ENCODE peak calls at places on chromosomes 6 and 20, in nine cellular contexts. H, I, T, E, A, L, J, F and K are unnamed samples.

GRCh38 chr6:6678811-6679210 is 90.3 kb downstream of the LY86 start:
- DNase-seq in L (no peak), J (no peak), I (no peak), F (no peak), E (no peak), T (no peak), H (no peak), A (no peak), K (no peak)

GRCh38 chr6:74931567-74931966 is 274.3 kb downstream of the COL12A1 start:
- DNase-seq in A (peak), E (no peak), J (no peak), H (no peak), I (no peak), L (no peak), F (no peak), T (peak), K (peak)

GRCh38 chr6:119313937-119314893 is 35.3 kb downstream of the MAN1A1 start:
- DNase-seq in H (no peak), T (no peak), A (no peak), J (no peak), L (peak), F (no peak), I (no peak), E (no peak), K (no peak)

GRCh38 chr6:63649269-63649668 is 13.7 kb downstream of the PHF3 start:
- DNase-seq in E (no peak), L (no peak), I (no peak), J (no peak), A (no peak), H (no peak), F (no peak), T (no peak), K (no peak)

GRCh38 chr20:44745560-44746366 is at the start of gene KCNK15:
- DNase-seq in H (peak), T (peak), E (no peak), L (no peak), A (no peak), F (no peak), I (peak), J (peak), K (peak)

GRCh38 chr20:34215711-34216381 is 25.4 kb upstream of the ASIP start:
- DNase-seq in F (peak), T (peak), A (peak), L (no peak), E (peak), J (peak), I (peak), H (peak), K (peak)

GRCh38 chr6:17714879-17715860 is 8.4 kb upstream of the NUP153 start:
- DNase-seq in A (peak), J (no peak), H (no peak), L (no peak), F (no peak), T (peak), E (peak), I (peak), K (peak)

GRCh38 chr6:81938014-81938761 is 185.7 kb upstream of the TENT5A start:
- DNase-seq in H (no peak), E (peak), T (peak), I (no peak), L (peak), F (no peak), J (no peak), A (peak), K (peak)

GRCh38 chr6:129324345-129324744 is 385.6 kb downstream of the ARHGAP18 start:
- DNase-seq in E (no peak), J (no peak), L (no peak), F (no peak), T (no peak), A (no peak), I (no peak), H (no peak), K (no peak)

GRCh38 chr6:144758602-144759001 is 473.5 kb downstream of the UTRN start:
- DNase-seq in L (no peak), F (no peak), J (no peak), A (no peak), H (no peak), I (no peak), E (peak), T (peak), K (peak)

GRCh38 chr20:16459019-16459700 is 114.1 kb downstream of the KIF16B start:
- DNase-seq in H (no peak), J (no peak), T (peak), F (no peak), I (no peak), E (no peak), A (peak), L (no peak), K (peak)

GRCh38 chr6:155346957-155347356 is 32.7 kb upstream of the TFB1M start:
- DNase-seq in I (no peak), H (no peak), T (no peak), F (no peak), L (no peak), A (no peak), E (no peak), J (no peak), K (no peak)

GRCh38 chr6:26420607-26421235 is 18.6 kb downstream of the BTN3A1 start:
- DNase-seq in F (no peak), J (peak), E (peak), I (peak), H (peak), A (no peak), T (peak), L (no peak), K (peak)

DNA sequence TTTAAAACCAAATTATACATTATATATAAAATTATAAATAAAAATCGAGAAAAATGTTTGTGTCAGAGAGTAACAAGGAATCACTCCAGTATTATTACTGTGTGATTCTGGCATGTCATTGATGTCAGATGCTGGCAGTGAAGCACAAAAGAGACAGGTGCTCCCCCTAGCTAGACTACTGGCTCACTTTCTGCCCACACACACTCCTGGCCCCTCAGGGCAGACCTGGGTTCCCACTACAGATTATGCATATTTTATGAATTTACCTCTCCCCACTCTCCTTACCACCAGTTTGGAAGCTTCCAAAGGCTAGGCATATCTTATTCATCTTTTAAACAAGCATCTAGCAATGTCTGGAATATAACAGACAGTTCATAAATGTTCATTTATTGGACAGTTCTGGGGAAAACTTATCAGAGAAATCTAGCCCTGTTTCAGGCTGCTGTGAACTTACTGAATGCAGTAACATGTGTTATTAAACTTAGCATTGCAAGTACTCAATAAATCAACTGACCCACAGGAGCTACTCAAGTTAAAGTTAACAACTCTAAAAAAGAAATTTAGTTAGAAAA is 12.8 kb downstream of the SNX3 start:
- DNase-seq in H (no peak), L (no peak), A (no peak), F (no peak), J (no peak), I (no peak), E (no peak), T (no peak), K (no peak)
- TF ChIP-seq CTCF in H (no peak), L (no peak), A (no peak), F (no peak), J (no peak), I (no peak), E (no peak), T (no peak), K (no peak)

GRCh38 chr6:16286151-16286522 is 47.8 kb downstream of the GMPR start:
- DNase-seq in L (no peak), J (peak), F (no peak), I (peak), A (no peak), H (peak), T (peak), E (peak), K (peak)
- TF ChIP-seq CTCF in L (peak), J (peak), F (peak), I (peak), A (peak), H (peak), T (peak), E (peak), K (peak)

GRCh38 chr20:3765171-3765887 is 2.2 kb downstream of the ADISSP start:
- DNase-seq in E (no peak), I (no peak), H (no peak), J (no peak), F (peak), A (no peak), T (no peak), L (no peak), K (no peak)
- TF ChIP-seq CTCF in E (no peak), I (no peak), H (no peak), J (no peak), F (no peak), A (no peak), T (no peak), L (no peak), K (no peak)

GRCh38 chr20:46549188-46549967 is 1.1 kb downstream of the OCSTAMP start:
- DNase-seq in A (no peak), J (no peak), E (no peak), H (no peak), F (no peak), T (no peak), L (no peak), I (no peak), K (no peak)
- TF ChIP-seq CTCF in A (no peak), J (no peak), E (no peak), H (no peak), F (no peak), T (no peak), L (peak), I (no peak), K (no peak)

DNA sequence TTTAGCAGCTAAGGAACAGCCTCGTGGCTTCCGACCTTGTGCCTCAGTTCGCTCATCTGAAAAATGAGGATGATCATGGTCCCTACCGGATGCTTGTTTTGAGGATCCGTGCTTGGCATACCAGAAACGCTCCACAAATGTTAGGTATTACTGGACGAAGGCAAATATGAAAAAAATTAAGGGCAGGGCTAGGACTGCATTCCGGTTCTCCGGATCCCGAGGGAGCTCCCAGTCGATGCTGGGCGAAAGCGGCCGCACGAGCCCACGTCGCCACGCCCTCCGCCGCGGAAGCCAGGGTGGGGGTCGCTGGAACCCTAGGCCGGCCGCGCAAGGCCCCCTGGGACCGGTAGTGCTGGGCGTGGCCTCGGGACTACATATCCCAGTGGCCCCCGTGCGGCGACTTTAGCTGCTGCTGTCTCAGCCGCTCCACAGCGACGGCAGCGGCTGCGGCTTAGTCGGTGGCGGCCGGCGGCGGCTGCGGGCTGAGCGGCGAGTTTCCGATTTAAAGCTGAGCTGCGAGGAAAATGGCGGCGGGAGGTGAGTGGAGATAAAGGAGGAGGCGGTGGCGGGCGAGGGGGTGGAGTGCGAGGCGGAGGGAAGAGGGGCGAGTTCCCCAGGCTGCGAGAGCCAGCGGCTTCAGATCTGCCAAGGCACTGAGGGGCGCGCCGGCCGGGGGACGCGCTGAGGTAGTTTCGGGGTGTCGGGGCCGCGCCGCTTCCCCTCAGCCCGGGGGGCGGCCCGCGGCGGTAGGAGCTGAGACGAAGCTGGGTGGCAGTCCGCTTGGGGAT is at the start of gene NCOA3:
- DNase-seq in T (peak), J (peak), E (peak), L (no peak), F (peak), I (peak), H (peak), A (peak), K (peak)
- TF ChIP-seq CTCF in T (peak), J (peak), E (peak), L (peak), F (peak), I (peak), H (peak), A (peak), K (peak)

GRCh38 chr6:51349866-51350265 is 531.2 kb downstream of the TFAP2B start:
- DNase-seq in H (no peak), A (no peak), F (no peak), E (no peak), T (no peak), I (no peak), J (no peak), L (no peak), K (no peak)

GRCh38 chr6:51352506-51353029 is 533.9 kb downstream of the TFAP2B start:
- DNase-seq in E (no peak), T (no peak), A (no peak), I (no peak), L (no peak), F (no peak), J (no peak), H (no peak), K (peak)

DNA sequence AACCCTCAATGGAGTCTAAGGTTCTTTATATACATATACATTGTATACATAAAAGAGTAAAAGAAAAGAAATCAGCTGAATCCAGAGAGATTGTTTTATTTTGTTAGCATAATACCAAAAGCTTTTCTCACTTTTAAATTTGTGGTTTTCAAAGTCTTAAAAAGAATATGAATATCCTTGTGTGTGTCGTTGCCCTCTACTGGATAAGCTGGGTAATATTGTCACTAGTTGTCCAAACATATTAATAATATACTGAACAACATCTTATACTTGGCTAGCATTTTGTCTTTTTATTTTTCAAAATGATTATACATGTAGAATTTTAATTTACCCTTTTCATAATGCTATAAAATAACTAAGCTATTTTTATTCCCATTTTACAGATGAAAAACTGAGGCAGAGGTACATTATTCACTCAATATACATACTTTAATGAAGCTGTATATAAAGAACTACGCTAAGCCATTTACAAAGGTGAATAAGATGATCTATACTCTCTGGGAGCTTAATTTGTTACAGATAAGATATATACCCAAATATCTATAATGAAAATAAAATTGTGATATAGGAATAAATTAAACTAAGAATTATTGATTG is 531.7 kb downstream of the TFAP2B start:
- DNase-seq in L (no peak), E (peak), J (no peak), H (no peak), T (no peak), I (peak), A (no peak), F (no peak), K (peak)
- TF ChIP-seq CTCF in L (peak), E (peak), J (no peak), H (peak), T (peak), I (peak), A (no peak), F (peak), K (peak)

GRCh38 chr20:36591854-36592641 is 13.5 kb upstream of the RAB5IF start:
- DNase-seq in T (peak), H (peak), L (no peak), A (no peak), F (no peak), I (no peak), E (peak), J (no peak), K (peak)
- TF ChIP-seq CTCF in T (peak), H (no peak), L (peak), A (peak), F (peak), I (no peak), E (peak), J (no peak), K (peak)

DNA sequence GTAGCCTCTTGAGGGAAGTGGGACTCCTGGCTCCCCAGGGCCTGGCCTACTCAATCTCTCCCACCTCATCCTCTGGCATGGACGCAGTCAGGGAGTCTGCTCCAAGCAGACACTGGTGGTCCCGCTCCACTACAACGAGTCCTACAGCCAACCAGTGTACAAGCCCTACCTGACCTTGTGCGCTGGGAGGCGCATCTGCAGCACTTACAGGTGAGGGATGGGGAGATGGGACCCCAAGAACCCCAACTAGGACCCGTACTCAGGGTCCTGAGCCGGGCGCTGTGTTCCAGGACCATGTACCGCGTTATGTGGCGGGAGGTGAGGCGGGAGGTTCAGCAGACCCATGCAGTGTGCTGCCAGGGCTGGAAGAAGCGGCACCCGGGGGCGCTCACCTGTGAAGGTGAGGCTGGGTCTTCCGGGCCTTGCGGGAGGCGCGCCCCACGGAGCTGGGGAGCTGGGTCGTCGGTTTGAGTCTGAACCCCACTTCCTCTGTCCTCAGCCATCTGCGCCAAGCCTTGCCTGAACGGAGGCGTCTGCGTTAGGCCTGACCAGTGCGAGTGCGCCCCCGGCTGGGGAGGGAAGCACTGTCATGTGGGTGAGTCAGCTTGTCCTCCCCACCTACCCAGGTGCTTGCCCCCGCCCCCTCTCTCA is 2.1 kb downstream of the EGFL8 start:
- DNase-seq in L (no peak), F (no peak), A (no peak), T (no peak), J (no peak), I (no peak), E (no peak), H (no peak), K (no peak)
- TF ChIP-seq CTCF in L (no peak), F (no peak), A (no peak), T (peak), J (no peak), I (no peak), E (no peak), H (no peak), K (no peak)

GRCh38 chr6:85662251-85662650 is 19.6 kb upstream of the SYNCRIP start:
- DNase-seq in A (no peak), L (no peak), J (no peak), H (no peak), F (no peak), I (no peak), E (no peak), T (no peak), K (peak)

DNA sequence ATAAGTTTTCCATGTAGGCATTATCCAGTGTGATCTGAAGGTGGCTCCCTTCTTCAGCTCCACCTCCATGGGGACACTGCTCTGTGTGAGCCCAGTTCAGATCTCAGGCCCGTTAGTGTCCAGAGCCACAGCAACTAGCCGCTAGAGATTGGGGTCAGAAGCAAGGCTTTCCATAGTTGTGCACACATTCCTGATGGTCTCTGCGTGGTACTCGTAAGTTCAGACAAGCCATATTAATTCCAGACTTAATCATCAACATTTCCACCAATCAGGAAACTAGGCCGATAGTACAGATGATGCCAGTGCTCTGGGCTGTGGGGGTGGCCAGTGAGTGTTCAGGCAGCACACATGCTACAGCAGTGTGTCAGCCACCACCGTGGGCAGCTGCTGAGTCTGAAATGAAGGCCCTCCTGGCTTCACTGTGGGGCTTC is 17.5 kb upstream of the SYNCRIP start:
- DNase-seq in H (no peak), I (no peak), T (peak), A (peak), J (no peak), F (no peak), L (no peak), E (peak), K (peak)
- TF ChIP-seq CTCF in H (no peak), I (no peak), T (peak), A (peak), J (no peak), F (no peak), L (no peak), E (peak), K (peak)

GRCh38 chr6:150777731-150778130 is 87.8 kb upstream of the MTHFD1L start:
- DNase-seq in F (no peak), J (no peak), H (no peak), E (no peak), I (no peak), T (no peak), L (no peak), A (no peak), K (no peak)

GRCh38 chr6:150775804-150776203 is 89.7 kb upstream of the MTHFD1L start:
- DNase-seq in E (no peak), T (no peak), F (no peak), A (no peak), J (no peak), L (no peak), H (peak), I (no peak), K (no peak)

GRCh38 chr6:150773969-150774368 is 91.5 kb upstream of the MTHFD1L start:
- DNase-seq in L (no peak), H (no peak), I (no peak), J (no peak), F (no peak), A (no peak), T (no peak), E (no peak), K (no peak)

GRCh38 chr6:150770631-150771030 is 94.9 kb upstream of the MTHFD1L start:
- DNase-seq in L (no peak), J (no peak), I (no peak), E (no peak), F (no peak), A (no peak), H (no peak), T (peak), K (no peak)

DNA sequence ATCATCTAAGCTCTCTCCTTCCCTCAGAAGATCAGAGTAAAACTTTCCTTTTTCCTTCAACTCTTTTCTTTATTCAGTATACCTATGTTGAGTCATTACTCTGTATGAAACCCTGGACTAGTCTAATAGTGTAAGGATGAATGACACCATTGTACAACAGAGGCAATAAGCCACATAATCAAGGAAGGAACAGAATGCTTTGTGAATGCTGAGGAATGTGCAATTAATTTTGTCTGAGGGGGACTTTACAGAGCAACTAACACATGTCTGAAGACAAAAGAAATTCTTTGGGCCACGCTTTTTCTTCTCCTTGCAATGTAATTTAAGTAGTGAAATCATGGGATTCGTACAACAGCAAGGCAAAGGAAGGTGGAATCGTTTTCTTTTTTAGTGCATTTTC is 90.1 kb upstream of the MTHFD1L start:
- DNase-seq in F (no peak), H (no peak), L (no peak), I (no peak), J (no peak), E (peak), A (no peak), T (no peak), K (no peak)
- TF ChIP-seq CTCF in F (no peak), H (no peak), L (no peak), I (no peak), J (no peak), E (no peak), A (no peak), T (no peak), K (no peak)